ENCODE peak calls at places on chromosomes 6 and 20, in seven cellular contexts. Z, P, V, K, M, H and N are unnamed samples.

GRCh38 chr6:146887447-146888077 is 288.8 kb downstream of the ADGB start:
- DNase-seq in P (no peak), H (no peak), V (no peak), K (no peak), Z (no peak), M (no peak), N (no peak)

GRCh38 chr6:1890071-1890470 is 280.4 kb downstream of the FOXC1 start:
- DNase-seq in M (no peak), P (peak), V (peak), Z (no peak), H (no peak), K (no peak), N (no peak)

GRCh38 chr6:165453395-165453794 is 144.0 kb upstream of the C6orf118 start:
- DNase-seq in V (no peak), K (no peak), Z (no peak), H (no peak), P (no peak), M (no peak), N (no peak)

GRCh38 chr20:40275738-40276137 is 413.3 kb downstream of the MAFB start:
- DNase-seq in K (no peak), P (no peak), V (no peak), Z (no peak), M (no peak), H (no peak), N (no peak)

GRCh38 chr6:50978631-50979030 is 160.0 kb downstream of the TFAP2B start:
- DNase-seq in K (no peak), P (no peak), V (no peak), Z (no peak), M (no peak), H (no peak), N (no peak)

GRCh38 chr6:116096979-116097816 is 3.5 kb upstream of the NT5DC1 start:
- DNase-seq in P (no peak), H (no peak), Z (no peak), V (no peak), M (no peak), K (no peak), N (no peak)

GRCh38 chr20:64102647-64103354 is 4.6 kb downstream of the NPBWR2 start:
- DNase-seq in V (no peak), P (peak), H (peak), K (no peak), Z (no peak), M (peak), N (peak)

GRCh38 chr20:6718660-6719059 is 48.8 kb upstream of the BMP2 start:
- DNase-seq in P (no peak), V (no peak), K (no peak), H (no peak), Z (no peak), M (no peak), N (no peak)

GRCh38 chr6:111718326-111718725 is 112.6 kb upstream of the TRAF3IP2 start:
- DNase-seq in H (no peak), K (no peak), P (no peak), V (no peak), Z (no peak), M (no peak), N (no peak)

GRCh38 chr6:52640170-52640569 is 30.7 kb upstream of the TMEM14A start:
- DNase-seq in K (peak), H (peak), Z (no peak), P (no peak), M (peak), V (no peak), N (no peak)

GRCh38 chr6:36623547-36624459 is 29.6 kb downstream of the SRSF3 start:
- DNase-seq in H (peak), Z (peak), K (peak), V (peak), P (peak), M (peak), N (peak)

GRCh38 chr6:117404548-117404947 is 21.2 kb downstream of the ROS1 start:
- DNase-seq in K (no peak), M (no peak), H (no peak), Z (no peak), V (no peak), P (no peak), N (no peak)

GRCh38 chr6:31780507-31781243 is 3.5 kb upstream of the VWA7 start:
- DNase-seq in P (no peak), H (no peak), Z (no peak), M (no peak), K (no peak), V (no peak), N (no peak)